ENCODE peak calls at places on chromosome 5, in ten cellular contexts. S, V, D, R, M, T, W, K, L and E are unnamed samples.

GRCh38 chr5:157335534-157336422 is 69.9 kb downstream of the CYFIP2 start:
- DNase-seq in S (no peak), V (peak), D (no peak), R (no peak), M (no peak), T (no peak), W (peak), K (no peak), L (no peak), E (no peak)

GRCh38 chr5:64165500-64166200 is at the start of gene RNF180:
- DNase-seq in S (peak), V (no peak), D (no peak), R (peak), M (peak), T (no peak), W (peak), K (no peak), L (peak), E (no peak)

GRCh38 chr5:56467176-56467717 is 234.1 kb upstream of the ANKRD55 start:
- DNase-seq in S (no peak), V (no peak), D (no peak), R (no peak), M (no peak), T (no peak), W (no peak), K (no peak), L (no peak), E (no peak)

GRCh38 chr5:143442398-143442797 is 38.9 kb upstream of the NR3C1 start:
- DNase-seq in S (no peak), V (no peak), D (no peak), R (no peak), M (no peak), T (no peak), W (peak), K (no peak), L (no peak), E (no peak)

GRCh38 chr5:151670074-151670686 is 16.5 kb downstream of the SPARC start:
- DNase-seq in S (no peak), V (no peak), D (no peak), R (no peak), M (no peak), T (no peak), W (no peak), K (no peak), L (no peak), E (no peak)

GRCh38 chr5:125367702-125368101 is 621.3 kb upstream of the ZNF608 start:
- DNase-seq in S (no peak), V (no peak), D (no peak), R (no peak), M (no peak), T (no peak), W (peak), K (no peak), L (no peak), E (no peak)

GRCh38 chr5:62729662-62730061 is 151.0 kb downstream of the LRRC70 start:
- DNase-seq in S (no peak), V (no peak), D (no peak), R (no peak), M (no peak), T (no peak), W (no peak), K (no peak), L (no peak), E (no peak)

GRCh38 chr5:104498281-104498680 is 935.7 kb upstream of the NUDT12 start:
- DNase-seq in S (no peak), V (peak), D (no peak), R (no peak), M (no peak), T (no peak), W (no peak), K (no peak), L (no peak), E (no peak)

GRCh38 chr5:54547711-54548250 is 30.2 kb downstream of the SNX18 start:
- DNase-seq in S (no peak), V (peak), D (no peak), R (no peak), M (peak), T (peak), W (peak), K (no peak), L (no peak), E (no peak)

GRCh38 chr5:113050606-113051391 is 74.2 kb downstream of the DCP2 start:
- DNase-seq in S (no peak), V (no peak), D (no peak), R (no peak), M (no peak), T (no peak), W (peak), K (no peak), L (no peak), E (no peak)

GRCh38 chr5:31361234-31361633 is 167.7 kb downstream of the CDH6 start:
- DNase-seq in S (no peak), V (no peak), D (no peak), R (no peak), M (no peak), T (no peak), W (peak), K (no peak), L (no peak), E (no peak)

GRCh38 chr5:41408676-41409443 is 101.5 kb downstream of the PLCXD3 start:
- DNase-seq in S (no peak), V (no peak), D (no peak), R (no peak), M (no peak), T (no peak), W (peak), K (no peak), L (no peak), E (no peak)

GRCh38 chr5:31638286-31638685 is 645 bp upstream of the PDZD2 start:
- DNase-seq in S (no peak), V (no peak), D (no peak), R (no peak), M (peak), T (no peak), W (peak), K (no peak), L (no peak), E (no peak)

GRCh38 chr5:33957789-33958575 is 21.8 kb downstream of the RXFP3 start:
- DNase-seq in S (no peak), V (no peak), D (no peak), R (no peak), M (no peak), T (no peak), W (no peak), K (no peak), L (no peak), E (no peak)

GRCh38 chr5:95628154-95628810 is 8.4 kb downstream of the GPR150 start:
- DNase-seq in S (no peak), V (no peak), D (no peak), R (no peak), M (no peak), T (no peak), W (no peak), K (no peak), L (no peak), E (no peak)

GRCh38 chr5:86671536-86671935 is 53.8 kb downstream of the COX7C start:
- DNase-seq in S (no peak), V (no peak), D (no peak), R (no peak), M (no peak), T (no peak), W (no peak), K (no peak), L (no peak), E (no peak)

GRCh38 chr5:178232124-178232919 is at the start of gene PHYKPL:
- DNase-seq in S (peak), V (no peak), D (peak), R (peak), M (peak), T (peak), W (peak), K (peak), L (peak), E (no peak)

GRCh38 chr5:89901983-89902382 is 507.6 kb downstream of the CETN3 start:
- DNase-seq in S (no peak), V (no peak), D (no peak), R (no peak), M (no peak), T (no peak), W (no peak), K (no peak), L (no peak), E (no peak)

GRCh38 chr5:35246411-35246810 is 16.1 kb upstream of the PRLR start:
- DNase-seq in S (no peak), V (no peak), D (no peak), R (peak), M (no peak), T (peak), W (peak), K (no peak), L (peak), E (no peak)

GRCh38 chr5:168409601-168410458 is 76.4 kb upstream of the RARS1 start:
- DNase-seq in S (no peak), V (peak), D (no peak), R (no peak), M (no peak), T (no peak), W (peak), K (peak), L (peak), E (no peak)

GRCh38 chr5:111685969-111686368 is 71.0 kb downstream of the NREP start:
- DNase-seq in S (no peak), V (no peak), D (no peak), R (peak), M (no peak), T (peak), W (no peak), K (peak), L (no peak), E (no peak)

GRCh38 chr5:82164957-82165698 is 113.0 kb downstream of the RPS23 start:
- DNase-seq in S (no peak), V (no peak), D (no peak), R (peak), M (peak), T (no peak), W (peak), K (no peak), L (peak), E (no peak)

GRCh38 chr5:81183811-81184748 is 49.0 kb upstream of the CKMT2 start:
- DNase-seq in S (no peak), V (no peak), D (no peak), R (no peak), M (no peak), T (no peak), W (no peak), K (no peak), L (no peak), E (no peak)

GRCh38 chr5:112253478-112254250 is 165.4 kb downstream of the EPB41L4A start:
- DNase-seq in S (no peak), V (no peak), D (no peak), R (peak), M (no peak), T (no peak), W (peak), K (no peak), L (no peak), E (no peak)

GRCh38 chr5:73256462-73257260 is 83.7 kb downstream of the TMEM174 start:
- DNase-seq in S (no peak), V (no peak), D (no peak), R (no peak), M (no peak), T (no peak), W (peak), K (no peak), L (no peak), E (no peak)

GRCh38 chr5:96627792-96628191 is 34.4 kb upstream of the CAST start:
- DNase-seq in S (no peak), V (no peak), D (no peak), R (no peak), M (no peak), T (peak), W (no peak), K (no peak), L (no peak), E (no peak)

GRCh38 chr5:130992621-130993020 is 172.4 kb downstream of the HINT1 start:
- DNase-seq in S (no peak), V (no peak), D (no peak), R (no peak), M (no peak), T (no peak), W (no peak), K (no peak), L (no peak), E (no peak)

GRCh38 chr5:153525536-153525935 is 35.1 kb downstream of the GRIA1 start:
- DNase-seq in S (no peak), V (no peak), D (no peak), R (no peak), M (no peak), T (no peak), W (no peak), K (no peak), L (no peak), E (no peak)

GRCh38 chr5:57316798-57317327 is 143.0 kb downstream of the GPBP1 start:
- DNase-seq in S (no peak), V (peak), D (no peak), R (no peak), M (no peak), T (no peak), W (peak), K (no peak), L (peak), E (no peak)

GRCh38 chr5:8750100-8750499 is 795.8 kb downstream of the SEMA5A start:
- DNase-seq in S (no peak), V (no peak), D (no peak), R (no peak), M (no peak), T (no peak), W (no peak), K (no peak), L (no peak), E (no peak)

GRCh38 chr5:77409870-77410621 is 82.1 kb downstream of the WDR41 start:
- DNase-seq in S (no peak), V (no peak), D (no peak), R (no peak), M (no peak), T (no peak), W (no peak), K (no peak), L (no peak), E (no peak)

GRCh38 chr5:141135030-141135717 is at the start of gene PCDHB5:
- DNase-seq in S (no peak), V (no peak), D (no peak), R (peak), M (peak), T (no peak), W (peak), K (no peak), L (peak), E (no peak)

GRCh38 chr5:63240063-63240755 is 661.6 kb downstream of the LRRC70 start:
- DNase-seq in S (no peak), V (no peak), D (no peak), R (no peak), M (no peak), T (no peak), W (no peak), K (no peak), L (no peak), E (no peak)

GRCh38 chr5:123273984-123274383 is 149.2 kb downstream of the CEP120 start:
- DNase-seq in S (no peak), V (no peak), D (no peak), R (peak), M (no peak), T (no peak), W (no peak), K (no peak), L (no peak), E (no peak)

GRCh38 chr5:130710596-130710995 is 454.5 kb downstream of the HINT1 start:
- DNase-seq in S (no peak), V (no peak), D (no peak), R (no peak), M (no peak), T (peak), W (no peak), K (no peak), L (no peak), E (no peak)

GRCh38 chr5:106481375-106481774 is 1189.4 kb downstream of the EFNA5 start:
- DNase-seq in S (no peak), V (no peak), D (no peak), R (no peak), M (no peak), T (no peak), W (no peak), K (no peak), L (no peak), E (no peak)

GRCh38 chr5:169577966-169578365 is 5.6 kb upstream of the SPDL1 start:
- DNase-seq in S (no peak), V (no peak), D (no peak), R (peak), M (no peak), T (no peak), W (peak), K (no peak), L (peak), E (no peak)

GRCh38 chr5:158506648-158507047 is 593.1 kb downstream of the EBF1 start:
- DNase-seq in S (no peak), V (no peak), D (no peak), R (no peak), M (no peak), T (no peak), W (no peak), K (no peak), L (no peak), E (no peak)
- H3K27ac ChIP-seq in S (no peak), V (no peak), D (no peak), R (no peak), M (no peak), T (no peak), W (no peak), K (no peak), L (no peak), E (no peak)

DNA sequence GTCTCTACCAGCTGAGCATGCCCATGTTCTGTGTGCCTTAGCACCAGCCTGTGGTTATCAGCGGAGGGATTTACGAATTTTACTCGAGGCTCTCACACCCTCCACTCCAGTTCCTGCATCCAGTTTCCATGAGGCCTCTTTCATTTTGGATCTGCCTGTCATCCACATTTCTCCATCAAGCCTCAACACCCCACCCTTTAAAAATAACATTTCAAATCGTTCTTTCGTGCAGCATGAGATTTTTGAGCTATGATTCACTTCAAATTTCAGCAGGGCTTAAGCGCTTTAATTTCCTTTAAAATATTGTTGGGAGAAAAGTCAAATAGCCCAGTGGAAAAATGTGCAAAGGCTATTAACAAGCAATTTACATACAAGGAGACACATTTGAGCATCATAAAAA is 103.1 kb downstream of the MSX2 start:
- DNase-seq in S (no peak), V (no peak), D (no peak), R (no peak), M (no peak), T (no peak), W (peak), K (no peak), L (no peak), E (no peak)
- H3K27ac ChIP-seq in S (no peak), V (no peak), D (no peak), R (no peak), M (no peak), T (no peak), W (peak), K (no peak), L (no peak), E (no peak)

DNA sequence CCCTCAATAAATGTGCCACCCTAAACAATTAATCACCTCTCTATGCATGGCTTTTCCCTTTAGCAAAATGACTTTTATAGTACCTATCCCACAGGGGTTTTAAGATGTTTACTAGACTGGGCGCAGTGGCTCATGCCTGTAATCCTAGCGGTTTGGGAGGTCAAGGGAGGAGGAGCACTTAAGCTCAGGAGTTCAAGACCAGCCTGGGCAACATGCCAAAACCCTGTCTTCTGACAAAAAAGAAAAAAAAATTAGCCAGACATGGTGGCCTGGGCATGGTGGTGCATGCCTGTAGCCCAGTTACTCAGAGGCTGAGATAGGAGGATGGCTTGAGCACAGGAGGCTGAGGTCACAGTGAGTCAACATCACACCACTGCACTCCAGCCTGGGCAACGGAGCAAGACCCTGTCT is 13.5 kb downstream of the SH3TC2 start:
- DNase-seq in S (no peak), V (no peak), D (no peak), R (no peak), M (no peak), T (peak), W (no peak), K (no peak), L (no peak), E (no peak)
- H3K27ac ChIP-seq in S (no peak), V (no peak), D (no peak), R (no peak), M (no peak), T (no peak), W (no peak), K (no peak), L (no peak), E (no peak)

GRCh38 chr5:17217421-17218352 is at the start of gene BASP1:
- DNase-seq in S (peak), V (no peak), D (no peak), R (peak), M (peak), T (no peak), W (peak), K (no peak), L (peak), E (no peak)

GRCh38 chr5:17216974-17217325 is 481 bp upstream of the BASP1 start:
- DNase-seq in S (no peak), V (no peak), D (no peak), R (peak), M (peak), T (no peak), W (peak), K (no peak), L (peak), E (no peak)

GRCh38 chr5:17219431-17219830 is 2.0 kb downstream of the BASP1 start:
- DNase-seq in S (no peak), V (no peak), D (no peak), R (no peak), M (no peak), T (no peak), W (no peak), K (no peak), L (no peak), E (no peak)

GRCh38 chr5:17218353-17219005 is 1.0 kb downstream of the BASP1 start:
- DNase-seq in S (no peak), V (no peak), D (no peak), R (peak), M (peak), T (no peak), W (peak), K (no peak), L (peak), E (no peak)

DNA sequence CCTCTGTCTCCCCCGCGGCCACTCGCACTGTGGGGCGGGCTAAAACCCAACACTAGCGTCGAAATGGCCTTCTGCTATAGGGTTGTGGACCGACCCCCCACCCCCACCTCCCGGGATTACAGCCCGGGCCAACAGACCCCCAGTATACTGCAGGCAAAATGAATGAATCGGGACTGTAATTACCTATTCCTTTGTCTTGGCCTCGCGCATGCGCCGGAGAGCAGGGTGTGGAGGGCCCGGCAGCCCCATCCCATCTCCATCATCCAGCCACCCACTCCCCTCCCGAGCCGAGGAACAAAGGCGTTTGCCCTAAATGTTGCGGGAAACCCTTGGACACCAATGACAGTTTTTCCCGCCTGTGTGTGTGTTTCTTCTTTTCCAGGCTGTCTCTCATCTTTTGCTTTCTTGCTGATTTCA is 1.6 kb downstream of the BASP1 start:
- DNase-seq in S (peak), V (no peak), D (no peak), R (peak), M (peak), T (no peak), W (peak), K (no peak), L (peak), E (no peak)
- H3K27ac ChIP-seq in S (no peak), V (peak), D (no peak), R (no peak), M (peak), T (no peak), W (peak), K (no peak), L (peak), E (peak)

DNA sequence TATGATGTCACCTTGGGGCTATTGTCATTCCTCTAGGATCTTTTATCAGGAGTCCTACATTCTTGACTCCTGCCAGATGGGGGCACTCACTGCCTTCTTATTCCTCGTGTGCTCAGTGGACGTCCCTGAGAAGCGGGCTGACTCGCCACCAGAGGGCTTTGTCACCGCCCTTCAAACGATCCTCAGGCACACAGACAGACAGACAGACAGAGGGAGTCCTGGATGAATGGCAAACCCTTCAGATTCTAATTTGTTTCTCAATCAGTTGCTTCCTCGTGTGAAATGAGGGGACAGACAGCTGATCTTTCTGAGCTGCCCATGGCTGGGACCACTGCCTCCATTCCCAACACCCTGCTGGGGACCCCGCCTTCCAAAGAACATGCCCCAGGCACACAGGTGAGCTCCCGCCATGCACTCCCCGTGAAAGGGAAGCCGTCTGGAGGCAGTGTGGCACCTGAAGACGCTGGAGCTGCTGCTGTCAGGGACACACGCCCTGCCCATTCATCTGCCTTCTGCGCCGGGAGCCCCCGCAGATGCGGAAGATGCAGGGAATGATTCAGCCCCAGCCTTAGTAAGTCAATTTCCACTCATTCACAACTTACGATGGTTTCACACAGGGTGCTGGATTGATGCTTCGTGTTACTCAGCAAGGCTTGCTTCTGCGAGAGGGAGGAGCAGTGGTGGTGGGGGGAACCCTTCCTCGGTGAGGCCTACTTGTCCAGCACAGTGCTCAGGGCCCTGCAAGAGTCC is 24.9 kb upstream of the SH3PXD2B start:
- DNase-seq in S (peak), V (peak), D (peak), R (peak), M (peak), T (peak), W (peak), K (peak), L (peak), E (peak)
- H3K27ac ChIP-seq in S (no peak), V (no peak), D (no peak), R (no peak), M (no peak), T (no peak), W (no peak), K (no peak), L (peak), E (no peak)